ENCODE peak calls at places on chromosomes 4 and X, in five cellular contexts. A is neural progenitor cell; M is pancreas; I is CD8-positive, alpha-beta T cell; E is mesendoderm. C is an unnamed sample.

GRCh38 chrX:129842510-129843208 is 1.0 kb downstream of the ZDHHC9 start:
- DNase-seq in I (no peak), A (peak), M (peak), E (peak), C (peak)

GRCh38 chrX:46611658-46612362 is 38.2 kb downstream of the CHST7 start:
- DNase-seq in A (no peak), I (peak), E (no peak), M (no peak), C (no peak)

GRCh38 chrX:48573690-48574269 is 504 bp upstream of the RBM3 start:
- DNase-seq in E (no peak), A (no peak), I (peak), M (peak), C (no peak)

GRCh38 chrX:57227691-57228090 is 58.8 kb upstream of the FAAH2 start:
- DNase-seq in E (peak), A (no peak), M (no peak), I (no peak), C (no peak)

GRCh38 chr4:36056128-36056527 is 188.2 kb downstream of the ARAP2 start:
- DNase-seq in M (no peak), I (no peak), A (no peak), E (no peak), C (no peak)

GRCh38 chrX:77527233-77528001 is 80.2 kb downstream of the FGF16 start:
- DNase-seq in E (peak), A (peak), M (no peak), I (no peak), C (no peak)

GRCh38 chrX:77597090-77597489 is 149.9 kb downstream of the FGF16 start:
- DNase-seq in I (no peak), E (peak), A (no peak), M (no peak), C (no peak)

GRCh38 chr4:147787204-147787603 is 55.3 kb downstream of the ARHGAP10 start:
- DNase-seq in M (no peak), E (peak), I (no peak), A (no peak), C (no peak)

GRCh38 chrX:47030339-47030738 is 47.9 kb upstream of the RGN start:
- DNase-seq in A (peak), M (no peak), I (no peak), E (peak), C (no peak)

GRCh38 chr4:175633310-175633709 is 178.8 kb downstream of the GPM6A start:
- DNase-seq in A (no peak), M (no peak), E (no peak), I (no peak), C (no peak)

GRCh38 chrX:65999563-66000148 is 40.2 kb downstream of the VSIG4 start:
- DNase-seq in E (no peak), A (no peak), I (no peak), M (no peak), C (no peak)

GRCh38 chr4:22202351-22203343 is 254.1 kb upstream of the KCNIP4 start:
- DNase-seq in A (no peak), E (no peak), I (no peak), M (no peak), C (no peak)

GRCh38 chr4:113146876-113147358 is 97.5 kb downstream of the ANK2 start:
- DNase-seq in M (peak), A (no peak), I (no peak), E (no peak), C (no peak)

GRCh38 chrX:100512471-100512870 is 72.3 kb upstream of the TNMD start:
- DNase-seq in I (no peak), A (peak), M (no peak), E (no peak), C (no peak)

GRCh38 chr4:188428935-188429334 is 289.7 kb downstream of the TRIML1 start:
- DNase-seq in A (peak), E (peak), M (peak), I (no peak), C (no peak)

GRCh38 chr4:73897380-73898136 is 28.4 kb downstream of the CXCL1 start:
- DNase-seq in E (no peak), A (no peak), I (no peak), M (no peak), C (no peak)

GRCh38 chr4:76854858-76855257 is 43.1 kb downstream of the SOWAHB start:
- DNase-seq in I (no peak), M (no peak), E (no peak), A (no peak), C (no peak)

GRCh38 chr4:150321113-150321512 is 242.9 kb downstream of the DCLK2 start:
- DNase-seq in M (no peak), A (no peak), I (no peak), E (peak), C (no peak)

GRCh38 chr4:186740822-186741221 is 17.2 kb upstream of the FAT1 start:
- DNase-seq in I (no peak), A (no peak), M (no peak), E (no peak), C (no peak)
- H3K27ac ChIP-seq in I (no peak), A (no peak), M (no peak), E (no peak), C (no peak)

DNA sequence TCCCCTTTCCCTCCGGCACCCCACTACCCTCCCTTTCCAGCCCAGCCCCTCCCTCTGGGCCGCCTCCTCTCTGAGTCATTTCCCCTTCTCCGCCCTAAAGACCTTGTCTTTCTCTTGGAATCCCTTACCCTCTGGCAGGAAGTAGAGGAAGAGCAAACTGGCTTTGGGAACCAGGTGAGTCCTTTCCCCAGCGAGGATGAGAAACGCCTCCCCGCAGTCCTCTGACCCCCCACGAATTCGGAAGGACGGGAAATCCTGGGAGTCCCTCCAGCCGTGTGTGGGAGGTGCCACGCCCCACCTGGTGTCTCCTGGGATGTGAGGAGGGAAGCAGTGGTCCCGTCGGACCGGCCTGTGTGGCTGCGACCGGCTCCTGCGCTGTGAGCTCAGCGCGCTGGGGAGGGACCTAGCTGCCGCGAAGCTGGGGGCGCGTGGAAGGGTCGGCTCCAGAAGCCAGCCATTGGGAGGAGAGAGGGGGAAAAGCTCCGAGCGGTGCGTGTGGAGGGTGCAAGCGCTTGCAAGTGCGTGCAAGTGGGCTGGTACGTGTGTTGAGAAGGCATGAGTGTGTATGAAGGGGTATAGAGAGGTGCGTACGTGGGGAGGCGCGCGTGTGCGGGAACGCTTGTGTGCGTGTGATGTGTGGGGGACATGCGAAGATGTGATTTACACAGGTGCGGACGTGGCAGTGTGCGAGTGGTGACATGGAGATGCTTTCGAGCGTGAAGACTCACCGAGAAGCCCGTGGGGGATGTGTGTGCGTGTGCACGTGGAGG is 46.3 kb downstream of the TEX13B start:
- DNase-seq in A (peak), E (peak), I (no peak), M (no peak), C (no peak)
- H3K27ac ChIP-seq in A (no peak), E (no peak), I (no peak), M (no peak), C (no peak)

GRCh38 chrX:115018944-115019343 is 1.5 kb upstream of the IL13RA2 start:
- DNase-seq in I (no peak), E (no peak), A (no peak), M (no peak), C (no peak)

GRCh38 chrX:115021121-115021520 is 3.7 kb upstream of the IL13RA2 start:
- DNase-seq in I (no peak), E (no peak), A (no peak), M (no peak), C (no peak)

GRCh38 chrX:115017455-115017854 is at the start of gene IL13RA2:
- DNase-seq in M (no peak), E (peak), A (no peak), I (no peak), C (no peak)

GRCh38 chrX:115013705-115014104 is 3.7 kb downstream of the IL13RA2 start:
- DNase-seq in A (no peak), I (no peak), E (no peak), M (no peak), C (no peak)

GRCh38 chrX:115018040-115018647 is 728 bp upstream of the IL13RA2 start:
- DNase-seq in M (no peak), A (peak), I (no peak), E (peak), C (no peak)
- H3K27ac ChIP-seq in M (no peak), A (no peak), I (no peak), E (no peak), C (no peak)

DNA sequence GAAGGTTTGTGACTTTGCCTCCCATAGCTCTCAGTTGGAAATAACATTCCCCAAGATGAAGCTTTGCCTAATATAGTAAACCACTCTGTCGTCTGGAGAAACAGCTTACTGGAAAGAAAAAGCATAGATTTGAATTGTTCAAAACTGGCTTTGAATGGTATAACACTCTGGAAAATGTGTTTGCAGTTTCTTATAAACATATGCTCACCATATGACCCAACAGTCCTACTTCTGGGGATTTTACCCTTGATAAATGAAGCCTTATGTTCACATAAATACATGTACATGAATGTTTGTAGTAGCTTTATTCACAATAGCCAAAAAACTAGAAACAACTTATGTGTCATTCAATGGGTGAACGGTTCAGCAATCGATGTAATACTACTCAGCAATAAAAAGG is 10.2 kb downstream of the VEGFD start:
- DNase-seq in I (no peak), E (no peak), M (no peak), A (no peak), C (no peak)
- H3K27ac ChIP-seq in I (no peak), E (no peak), M (no peak), A (no peak), C (no peak)

DNA sequence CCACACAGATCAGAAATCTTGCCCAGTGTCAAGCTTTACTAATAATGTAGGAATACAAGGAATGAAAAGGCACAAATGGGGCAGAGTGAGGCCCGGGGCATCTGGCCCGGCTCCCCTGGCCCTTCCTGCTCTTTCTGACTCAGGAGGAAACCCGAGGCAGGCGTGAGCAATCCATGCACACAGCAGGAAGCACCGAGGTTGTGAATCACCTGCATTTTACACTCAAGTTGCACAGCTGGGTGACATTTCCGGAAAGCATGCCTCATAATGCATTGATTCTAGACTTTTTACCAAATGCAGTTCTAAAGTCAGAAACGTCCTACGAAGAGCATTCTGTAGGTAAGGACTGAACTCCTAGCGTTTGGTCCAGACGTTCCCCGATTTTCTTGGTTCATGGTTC is 38.9 kb downstream of the PRIMPOL start:
- DNase-seq in I (no peak), A (no peak), M (no peak), E (peak), C (no peak)
- H3K27ac ChIP-seq in I (no peak), A (no peak), M (no peak), E (peak), C (no peak)

GRCh38 chr4:85798011-85798770 is 323.2 kb downstream of the ARHGAP24 start:
- DNase-seq in A (no peak), I (no peak), E (no peak), M (no peak), C (no peak)
- H3K27ac ChIP-seq in A (no peak), I (no peak), E (no peak), M (no peak), C (no peak)